ENCODE peak calls at places on chromosomes 5 and 9, in nine cellular contexts. R, A, M, K, U, I, E, Z and J are unnamed samples.

GRCh38 chr5:76439201-76439600 is 36.1 kb downstream of the IQGAP2 start:
- DNase-seq in R (no peak), A (no peak), M (no peak), K (no peak), U (no peak), I (no peak), E (no peak), Z (no peak), J (no peak)

GRCh38 chr5:88675758-88676636 is 207.0 kb downstream of the MEF2C start:
- DNase-seq in R (peak), A (no peak), M (peak), K (peak), U (peak), I (peak), E (no peak), Z (no peak), J (no peak)

GRCh38 chr5:172771439-172772111 is 580 bp upstream of the DUSP1 start:
- DNase-seq in R (peak), A (no peak), M (no peak), K (no peak), U (no peak), I (no peak), E (no peak), Z (peak), J (no peak)

GRCh38 chr5:77133061-77133758 is 46.1 kb upstream of the ZBED3 start:
- DNase-seq in R (peak), A (no peak), M (no peak), K (no peak), U (no peak), I (no peak), E (peak), Z (no peak), J (no peak)

GRCh38 chr5:17000296-17000939 is 64.3 kb upstream of the MYO10 start:
- DNase-seq in R (peak), A (no peak), M (no peak), K (no peak), U (no peak), I (no peak), E (no peak), Z (no peak), J (no peak)

GRCh38 chr9:132538071-132538470 is 44.3 kb upstream of the BARHL1 start:
- DNase-seq in R (no peak), A (no peak), M (no peak), K (no peak), U (no peak), I (no peak), E (no peak), Z (no peak), J (no peak)

GRCh38 chr9:128325629-128326028 is 3.0 kb downstream of the COQ4 start:
- DNase-seq in R (no peak), A (no peak), M (no peak), K (no peak), U (no peak), I (no peak), E (no peak), Z (no peak), J (no peak)

GRCh38 chr9:16154570-16155078 is 601.8 kb downstream of the CCDC171 start:
- DNase-seq in R (no peak), A (peak), M (peak), K (peak), U (peak), I (no peak), E (peak), Z (no peak), J (no peak)

GRCh38 chr9:119349548-119349947 is 19.7 kb downstream of the BRINP1 start:
- DNase-seq in R (no peak), A (no peak), M (no peak), K (peak), U (no peak), I (no peak), E (no peak), Z (no peak), J (no peak)

GRCh38 chr5:168853972-168854371 is 274.8 kb upstream of the PANK3 start:
- DNase-seq in R (no peak), A (no peak), M (no peak), K (no peak), U (no peak), I (no peak), E (no peak), Z (no peak), J (no peak)

GRCh38 chr9:134698587-134699342 is 57.2 kb downstream of the COL5A1 start:
- DNase-seq in R (peak), A (peak), M (peak), K (peak), U (peak), I (peak), E (peak), Z (peak), J (no peak)

GRCh38 chr5:95816803-95817202 is 5.7 kb downstream of the GLRX start:
- DNase-seq in R (no peak), A (no peak), M (no peak), K (no peak), U (no peak), I (no peak), E (no peak), Z (no peak), J (no peak)

GRCh38 chr5:65356274-65356673 is 125.4 kb downstream of the ADAMTS6 start:
- DNase-seq in R (no peak), A (no peak), M (no peak), K (no peak), U (no peak), I (no peak), E (no peak), Z (no peak), J (no peak)

GRCh38 chr5:36029914-36030313 is 36.8 kb downstream of the UGT3A2 start:
- DNase-seq in R (peak), A (no peak), M (no peak), K (no peak), U (no peak), I (peak), E (no peak), Z (no peak), J (no peak)

GRCh38 chr9:31013371-31013770 is 1371.1 kb upstream of the ACO1 start:
- DNase-seq in R (no peak), A (no peak), M (no peak), K (no peak), U (no peak), I (no peak), E (no peak), Z (no peak), J (no peak)

GRCh38 chr5:146340260-146341081 is 1.8 kb downstream of the POU4F3 start:
- DNase-seq in R (peak), A (no peak), M (no peak), K (peak), U (no peak), I (no peak), E (peak), Z (no peak), J (no peak)

GRCh38 chr5:93589812-93590215 is 6.8 kb downstream of the NR2F1 start:
- DNase-seq in R (no peak), A (no peak), M (no peak), K (no peak), U (no peak), I (peak), E (no peak), Z (no peak), J (no peak)

GRCh38 chr9:128101690-128102089 is 25.8 kb downstream of the PTGES2 start:
- DNase-seq in R (no peak), A (no peak), M (no peak), K (no peak), U (no peak), I (no peak), E (peak), Z (no peak), J (no peak)

GRCh38 chr5:135185461-135186075 is 151.5 kb upstream of the PITX1 start:
- DNase-seq in R (peak), A (no peak), M (no peak), K (no peak), U (peak), I (no peak), E (no peak), Z (no peak), J (no peak)

GRCh38 chr9:79952401-79952800 is 380.6 kb downstream of the TLE4 start:
- DNase-seq in R (peak), A (no peak), M (no peak), K (no peak), U (no peak), I (no peak), E (no peak), Z (no peak), J (no peak)

GRCh38 chr5:176817864-176818377 is 7.6 kb downstream of the UNC5A start:
- DNase-seq in R (peak), A (peak), M (no peak), K (peak), U (peak), I (peak), E (no peak), Z (no peak), J (no peak)

GRCh38 chr9:34551751-34552605 is 29.2 kb upstream of the ENHO start:
- DNase-seq in R (no peak), A (no peak), M (no peak), K (no peak), U (no peak), I (peak), E (no peak), Z (no peak), J (no peak)

GRCh38 chr5:68246802-68247201 is 31.2 kb downstream of the PIK3R1 start:
- DNase-seq in R (no peak), A (no peak), M (no peak), K (no peak), U (no peak), I (no peak), E (no peak), Z (no peak), J (no peak)

GRCh38 chr5:75200776-75201175 is 35.9 kb downstream of the ANKRD31 start:
- DNase-seq in R (no peak), A (no peak), M (no peak), K (no peak), U (no peak), I (no peak), E (no peak), Z (no peak), J (no peak)

GRCh38 chr5:172728481-172729241 is 42.3 kb downstream of the DUSP1 start:
- DNase-seq in R (no peak), A (no peak), M (no peak), K (no peak), U (no peak), I (no peak), E (no peak), Z (no peak), J (no peak)